ENCODE peak calls at places on chromosomes 1 and 21, in seven cellular contexts. E is GM23248; R is CD8-positive, alpha-beta memory T cell; V is GM06990; C is AG04450; K is cardiac muscle cell; X is NT2/D1. Z is an unnamed sample.

GRCh38 chr21:37193676-37194075 is 73.5 kb downstream of the VPS26C start:
- DNase-seq in C (no peak), X (no peak), V (no peak), K (no peak), E (no peak), R (no peak), Z (no peak)

GRCh38 chr1:2392686-2393085 is 1.0 kb downstream of the RER1 start:
- DNase-seq in E (peak; percentile 35), K (no peak), X (no peak), R (no peak), C (no peak), V (no peak), Z (no peak)

GRCh38 chr1:220454155-220454777 is 73.7 kb upstream of the MARK1 start:
- DNase-seq in K (no peak), E (no peak), C (no peak), X (no peak), R (no peak), V (no peak), Z (no peak)

GRCh38 chr1:86499987-86500593 is 31.4 kb downstream of the CLCA1 start:
- DNase-seq in K (peak; percentile 69), C (no peak), E (peak; percentile 90), X (no peak), R (no peak), V (no peak), Z (no peak)

GRCh38 chr1:222171005-222171404 is 376.9 kb downstream of the HHIPL2 start:
- DNase-seq in V (no peak), E (peak; percentile 75), C (no peak), R (no peak), K (peak; percentile 53), X (peak; percentile 32), Z (no peak)

GRCh38 chr1:40316595-40317393 is at the start of gene COL9A2:
- DNase-seq in R (peak; percentile 53), K (peak; percentile 48), E (peak; percentile 60), V (peak; percentile 85), C (no peak), X (no peak), Z (no peak)

GRCh38 chr1:119679223-119679622 is 31.2 kb upstream of the ZNF697 start:
- DNase-seq in E (no peak), X (peak; percentile 71), R (no peak), K (no peak), C (no peak), V (no peak), Z (no peak)

GRCh38 chr1:115829023-115829674 is 11.8 kb downstream of the NHLH2 start:
- DNase-seq in K (no peak), E (peak; percentile 97), C (peak; percentile 27), X (no peak), V (no peak), R (no peak), Z (peak; percentile 90)

GRCh38 chr1:11062965-11063401 is 3.2 kb upstream of the SRM start:
- DNase-seq in V (peak; percentile 68), E (peak; percentile 84), C (no peak), K (no peak), X (no peak), R (peak; percentile 15), Z (peak; percentile 60)

GRCh38 chr1:119375366-119375765 is 6.8 kb downstream of the HAO2 start:
- DNase-seq in K (no peak), V (no peak), R (no peak), C (no peak), X (no peak), E (no peak), Z (no peak)

GRCh38 chr1:221608835-221609320 is 133.0 kb downstream of the DUSP10 start:
- DNase-seq in R (no peak), E (no peak), C (no peak), K (no peak), X (no peak), V (no peak), Z (no peak)

GRCh38 chr1:67963263-67963662 is 87.2 kb downstream of the DIRAS3 start:
- DNase-seq in E (no peak), X (no peak), V (no peak), K (no peak), R (no peak), C (no peak), Z (no peak)

GRCh38 chr1:159207774-159208459 is 3.2 kb downstream of the ACKR1 start:
- DNase-seq in V (no peak), K (peak; percentile 45), X (no peak), C (no peak), R (no peak), E (no peak), Z (no peak)

GRCh38 chr1:159208460-159208825 is 3.8 kb downstream of the ACKR1 start:
- DNase-seq in E (no peak), V (no peak), K (peak; percentile 33), X (peak; percentile 36), C (no peak), R (no peak), Z (no peak)

GRCh38 chr1:159211331-159212136 is 6.9 kb downstream of the ACKR1 start:
- DNase-seq in R (peak; percentile 20), E (peak; percentile 34), X (peak; percentile 70), V (no peak), K (peak; percentile 67), C (no peak), Z (peak; percentile 12)

GRCh38 chr1:159214149-159214760 is 9.6 kb downstream of the ACKR1 start:
- DNase-seq in X (no peak), K (peak; percentile 62), R (no peak), V (no peak), E (peak; percentile 58), C (no peak), Z (peak; percentile 23)

DNA sequence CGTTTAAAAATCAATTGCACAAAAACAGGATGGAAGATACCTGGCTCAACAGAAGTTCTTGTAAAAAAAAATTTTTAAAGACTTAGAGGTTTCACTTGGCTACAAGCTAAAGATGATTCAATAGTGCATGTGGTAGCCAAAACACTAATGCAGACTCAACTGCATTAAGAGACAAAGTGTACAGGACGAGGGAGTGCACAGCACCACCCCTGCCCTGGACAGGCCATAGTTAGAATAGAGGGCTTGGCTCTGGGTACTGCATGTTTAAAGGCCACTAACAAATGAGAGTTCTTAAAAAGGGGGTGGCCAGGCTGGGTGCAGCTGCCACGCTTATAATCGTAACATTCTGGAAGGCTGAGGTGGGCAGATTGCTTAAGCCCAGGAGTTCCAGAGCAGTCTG is 7.9 kb downstream of the ACKR1 start:
- DNase-seq in V (no peak), E (no peak), K (no peak), R (no peak), X (no peak), C (no peak), Z (no peak)
- H3K27me3 ChIP-seq in V (no peaks in the 10 kb centered on the region), E (peaks cover 9% of the 10 kb centered on the region), K (no peaks in the 10 kb centered on the region), R (no peaks in the 10 kb centered on the region), X (no peaks in the 10 kb centered on the region), C (no peaks in the 10 kb centered on the region), Z (peaks cover 17% of the 10 kb centered on the region)

GRCh38 chr1:18651727-18652126 is 21.1 kb downstream of the PAX7 start:
- DNase-seq in K (no peak), C (no peak), X (no peak), R (no peak), E (no peak), V (no peak), Z (no peak)
- H3K27me3 ChIP-seq in K (peaks cover 96% of the 10 kb centered on the region), C (peaks cover 51% of the 10 kb centered on the region), X (peaks cover 89% of the 10 kb centered on the region), R (peaks cover 24% of the 10 kb centered on the region), E (peaks cover 56% of the 10 kb centered on the region), V (peaks cover 3% of the 10 kb centered on the region), Z (peaks cover 18% of the 10 kb centered on the region)

GRCh38 chr1:167713330-167714081 is 8.3 kb upstream of the MPZL1 start:
- DNase-seq in V (peak; percentile 62), C (no peak), X (no peak), R (no peak), K (peak; percentile 37), E (no peak), Z (no peak)

GRCh38 chr1:167717351-167717750 is 4.4 kb upstream of the MPZL1 start:
- DNase-seq in V (no peak), C (no peak), K (no peak), R (no peak), X (no peak), E (peak; percentile 42), Z (no peak)

GRCh38 chr1:167714098-167714850 is 7.5 kb upstream of the MPZL1 start:
- DNase-seq in R (peak; percentile 72), E (peak; percentile 95), K (peak; percentile 86), V (peak; percentile 90), X (no peak), C (peak; percentile 63), Z (peak; percentile 90)

GRCh38 chr1:167715653-167716302 is 6.0 kb upstream of the MPZL1 start:
- DNase-seq in V (no peak), K (peak; percentile 17), E (no peak), X (no peak), C (no peak), R (no peak), Z (no peak)

DNA sequence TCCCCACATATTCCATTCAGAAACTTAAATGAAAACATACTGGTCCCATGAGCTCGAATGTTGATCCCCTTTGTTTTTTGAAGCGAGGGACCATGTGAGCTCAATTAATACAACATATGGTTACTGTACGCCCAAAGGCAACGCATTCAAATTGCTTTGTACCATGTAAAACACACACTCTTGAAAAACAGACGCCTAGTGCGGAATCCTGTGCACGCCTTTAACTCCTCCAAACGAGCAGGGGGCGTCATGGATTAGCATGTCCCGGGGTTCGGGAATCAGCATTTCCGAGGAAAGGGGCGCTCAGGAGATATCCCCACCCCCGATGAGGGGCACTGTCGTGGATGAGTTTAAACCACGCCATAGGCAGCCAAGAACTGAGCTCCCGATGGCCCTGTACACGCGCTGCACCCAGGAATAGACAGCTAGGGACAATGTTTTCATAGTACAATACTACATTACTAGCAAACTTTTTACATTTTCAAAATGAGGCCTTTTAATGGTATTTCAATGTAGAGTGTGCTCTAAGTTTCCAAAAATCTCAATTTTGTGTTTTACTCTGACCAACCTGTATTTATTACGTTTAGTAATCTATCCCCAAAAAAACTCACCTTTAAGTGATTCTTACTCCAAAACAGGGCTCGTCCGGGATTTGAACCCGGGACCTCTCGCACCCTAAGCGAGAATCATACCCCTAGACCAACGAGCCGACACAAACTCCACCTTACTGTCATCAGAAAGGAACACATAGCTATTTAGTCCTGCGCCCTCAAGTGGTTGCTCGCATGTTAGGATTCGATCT is 6.7 kb upstream of the MPZL1 start:
- DNase-seq in V (peak; percentile 83), K (peak; percentile 89), X (peak; percentile 93), R (peak; percentile 67), C (peak; percentile 77), E (peak; percentile 86), Z (peak; percentile 72)
- H3K27me3 ChIP-seq in V (no peaks in the 10 kb centered on the region), K (no peaks in the 10 kb centered on the region), X (peaks cover 26% of the 10 kb centered on the region), R (no peaks in the 10 kb centered on the region), C (no peaks in the 10 kb centered on the region), E (no peaks in the 10 kb centered on the region), Z (no peaks in the 10 kb centered on the region)

DNA sequence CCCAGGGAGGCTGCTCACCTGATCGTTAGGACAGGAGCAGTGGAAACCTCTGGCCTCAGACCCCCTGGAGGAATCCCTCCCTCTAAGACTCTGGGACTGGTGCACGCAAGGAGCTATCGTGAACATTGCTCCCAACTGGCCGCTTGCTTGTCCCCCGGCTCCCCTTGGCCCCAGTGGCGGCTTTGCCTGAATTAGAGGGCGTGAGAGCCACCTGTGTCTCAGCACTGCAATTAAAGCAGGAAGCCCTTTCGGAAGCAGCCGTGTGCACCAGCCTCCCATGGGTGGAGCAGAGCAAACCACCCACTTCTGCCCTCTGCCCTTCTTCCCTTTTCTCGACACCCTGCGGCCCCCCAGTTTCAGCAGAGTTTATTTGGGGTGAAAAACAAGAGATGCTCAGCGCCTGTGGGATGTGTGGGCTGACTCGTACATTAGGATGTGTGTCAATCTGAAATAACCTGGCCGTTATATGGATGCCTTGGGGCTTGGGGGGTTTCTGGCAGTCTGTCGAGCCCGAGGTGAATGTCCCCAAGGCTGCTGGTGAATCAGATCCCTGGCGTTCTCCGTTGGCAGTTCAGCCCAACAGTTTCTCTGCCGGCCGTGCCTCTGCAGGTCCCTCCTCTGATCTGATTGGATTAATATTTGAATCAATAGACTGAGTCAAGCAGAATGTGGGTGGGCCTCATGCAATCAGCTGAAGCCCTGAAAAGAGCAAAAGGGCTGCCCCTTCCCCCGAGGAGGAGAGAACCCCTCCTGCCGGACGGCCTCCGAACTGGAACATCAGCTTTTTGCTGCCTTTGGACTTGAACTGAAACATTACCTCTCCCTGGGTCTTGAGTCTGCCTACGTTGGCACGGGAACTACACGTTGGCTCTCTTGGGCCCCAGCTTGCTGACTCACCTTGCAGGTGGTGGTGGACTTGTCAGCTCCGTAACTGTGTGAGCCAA is 7.3 kb upstream of the UMODL1 start:
- DNase-seq in K (no peak), X (no peak), V (peak; percentile 77), R (peak; percentile 34), E (no peak), C (no peak), Z (no peak)
- H3K27me3 ChIP-seq in K (no peaks in the 10 kb centered on the region), X (peaks cover 7% of the 10 kb centered on the region), V (no peaks in the 10 kb centered on the region), R (no peaks in the 10 kb centered on the region), E (no peaks in the 10 kb centered on the region), C (peaks cover 27% of the 10 kb centered on the region), Z (no peaks in the 10 kb centered on the region)